ENCODE peak calls at places on chromosomes 6 and 20, in six cellular contexts. One of them, this sample, is unnamed. For H3K4me1, the result is how much of the 10 kb centered on the place peaks cover.

GRCh38 chr20:13661070-13661687 is 22.4 kb upstream of the TASP1 start:
- DNase-seq in CD8-positive, alpha-beta T cell: no peak
- DNase-seq in stomach: no peak
- DNase-seq in aorta: no peak
- DNase-seq in H9: no peak
- DNase-seq in breast epithelium: no peak
- DNase-seq in this sample: no peak

GRCh38 chr20:48959902-48960550 is 38.5 kb downstream of the ARFGEF2 start:
- DNase-seq in CD8-positive, alpha-beta T cell: no peak
- DNase-seq in stomach: no peak
- DNase-seq in aorta: no peak
- DNase-seq in H9: no peak
- DNase-seq in breast epithelium: no peak
- DNase-seq in this sample: peak

GRCh38 chr20:1663917-1664316 is 6.3 kb upstream of the SIRPG start:
- DNase-seq in CD8-positive, alpha-beta T cell: peak
- DNase-seq in stomach: no peak
- DNase-seq in aorta: no peak
- DNase-seq in H9: no peak
- DNase-seq in breast epithelium: no peak
- DNase-seq in this sample: peak

GRCh38 chr6:51743999-51744398 is 343.4 kb downstream of the PKHD1 start:
- DNase-seq in CD8-positive, alpha-beta T cell: no peak
- DNase-seq in stomach: no peak
- DNase-seq in aorta: no peak
- DNase-seq in H9: no peak
- DNase-seq in breast epithelium: no peak
- DNase-seq in this sample: no peak

GRCh38 chr20:58880994-58881752 is 28.7 kb downstream of the GNAS start:
- DNase-seq in CD8-positive, alpha-beta T cell: no peak
- DNase-seq in stomach: no peak
- DNase-seq in aorta: no peak
- DNase-seq in H9: no peak
- DNase-seq in breast epithelium: no peak
- DNase-seq in this sample: peak

GRCh38 chr20:37426106-37426505 is 80.2 kb downstream of the SRC start:
- DNase-seq in CD8-positive, alpha-beta T cell: no peak
- DNase-seq in stomach: no peak
- DNase-seq in aorta: no peak
- DNase-seq in H9: no peak
- DNase-seq in breast epithelium: no peak
- DNase-seq in this sample: no peak

GRCh38 chr6:108744996-108745395 is 103.2 kb upstream of the ARMC2 start:
- DNase-seq in CD8-positive, alpha-beta T cell: no peak
- DNase-seq in stomach: no peak
- DNase-seq in aorta: no peak
- DNase-seq in H9: no peak
- DNase-seq in breast epithelium: no peak
- DNase-seq in this sample: no peak

GRCh38 chr6:45590225-45590624 is 212.5 kb upstream of the SUPT3H start:
- DNase-seq in CD8-positive, alpha-beta T cell: no peak
- DNase-seq in stomach: no peak
- DNase-seq in aorta: no peak
- DNase-seq in H9: no peak
- DNase-seq in breast epithelium: no peak
- DNase-seq in this sample: peak

GRCh38 chr6:43053545-43054205 is at the start of gene CUL7:
- DNase-seq in CD8-positive, alpha-beta T cell: peak
- DNase-seq in stomach: peak
- DNase-seq in aorta: peak
- DNase-seq in H9: peak
- DNase-seq in breast epithelium: peak
- DNase-seq in this sample: peak

GRCh38 chr20:46299078-46299477 is 9.2 kb downstream of the CDH22 start:
- DNase-seq in CD8-positive, alpha-beta T cell: no peak
- DNase-seq in stomach: peak
- DNase-seq in aorta: no peak
- DNase-seq in H9: no peak
- DNase-seq in breast epithelium: no peak
- DNase-seq in this sample: no peak

DNA sequence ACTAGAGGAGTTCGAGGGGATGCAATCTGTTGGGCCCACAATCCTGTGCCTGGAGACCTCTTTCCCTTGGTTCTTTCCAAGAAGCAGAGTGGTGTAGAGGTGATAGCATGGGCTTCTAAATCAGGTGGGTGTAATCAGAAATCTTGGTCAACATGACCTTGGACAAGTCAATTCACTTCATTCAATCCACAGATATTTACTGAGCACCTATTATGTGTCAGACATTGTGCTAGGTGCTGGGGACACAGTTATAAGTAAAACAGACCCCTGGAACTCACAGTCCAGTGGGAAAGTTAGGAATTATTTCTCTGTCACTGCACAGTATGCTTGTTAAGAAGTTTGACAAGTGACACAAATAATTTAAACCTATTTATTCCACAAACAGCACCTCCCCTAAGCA is 3.3 kb upstream of the E2F1 start:
- DNase-seq in CD8-positive, alpha-beta T cell: no peak
- DNase-seq in stomach: no peak
- DNase-seq in aorta: no peak
- DNase-seq in H9: no peak
- DNase-seq in breast epithelium: no peak
- DNase-seq in this sample: no peak
- H3K4me1 ChIP-seq in CD8-positive, alpha-beta T cell: under half
- H3K4me1 ChIP-seq in stomach: under half
- H3K4me1 ChIP-seq in aorta: under half
- H3K4me1 ChIP-seq in H9: under half
- H3K4me1 ChIP-seq in breast epithelium: under half
- H3K4me1 ChIP-seq in this sample: under half

GRCh38 chr6:24888967-24889366 is 46.8 kb downstream of the RIPOR2 start:
- DNase-seq in CD8-positive, alpha-beta T cell: no peak
- DNase-seq in stomach: no peak
- DNase-seq in aorta: no peak
- DNase-seq in H9: no peak
- DNase-seq in breast epithelium: no peak
- DNase-seq in this sample: no peak
- H3K27ac ChIP-seq in CD8-positive, alpha-beta T cell: no peak
- H3K27ac ChIP-seq in stomach: no peak
- H3K27ac ChIP-seq in aorta: no peak
- H3K27ac ChIP-seq in H9: no peak
- H3K27ac ChIP-seq in breast epithelium: no peak
- H3K27ac ChIP-seq in this sample: no peak

GRCh38 chr6:7154341-7155139 is 46.8 kb downstream of the RREB1 start:
- DNase-seq in CD8-positive, alpha-beta T cell: no peak
- DNase-seq in stomach: no peak
- DNase-seq in aorta: no peak
- DNase-seq in H9: no peak
- DNase-seq in breast epithelium: no peak
- DNase-seq in this sample: no peak

GRCh38 chr6:7156666-7157278 is 49.0 kb downstream of the RREB1 start:
- DNase-seq in CD8-positive, alpha-beta T cell: no peak
- DNase-seq in stomach: no peak
- DNase-seq in aorta: peak
- DNase-seq in H9: no peak
- DNase-seq in breast epithelium: no peak
- DNase-seq in this sample: peak

GRCh38 chr6:7157752-7158616 is 50.2 kb downstream of the RREB1 start:
- DNase-seq in CD8-positive, alpha-beta T cell: no peak
- DNase-seq in stomach: no peak
- DNase-seq in aorta: no peak
- DNase-seq in H9: no peak
- DNase-seq in breast epithelium: no peak
- DNase-seq in this sample: peak

GRCh38 chr6:7153807-7154206 is 46.0 kb downstream of the RREB1 start:
- DNase-seq in CD8-positive, alpha-beta T cell: no peak
- DNase-seq in stomach: no peak
- DNase-seq in aorta: no peak
- DNase-seq in H9: no peak
- DNase-seq in breast epithelium: no peak
- DNase-seq in this sample: no peak

DNA sequence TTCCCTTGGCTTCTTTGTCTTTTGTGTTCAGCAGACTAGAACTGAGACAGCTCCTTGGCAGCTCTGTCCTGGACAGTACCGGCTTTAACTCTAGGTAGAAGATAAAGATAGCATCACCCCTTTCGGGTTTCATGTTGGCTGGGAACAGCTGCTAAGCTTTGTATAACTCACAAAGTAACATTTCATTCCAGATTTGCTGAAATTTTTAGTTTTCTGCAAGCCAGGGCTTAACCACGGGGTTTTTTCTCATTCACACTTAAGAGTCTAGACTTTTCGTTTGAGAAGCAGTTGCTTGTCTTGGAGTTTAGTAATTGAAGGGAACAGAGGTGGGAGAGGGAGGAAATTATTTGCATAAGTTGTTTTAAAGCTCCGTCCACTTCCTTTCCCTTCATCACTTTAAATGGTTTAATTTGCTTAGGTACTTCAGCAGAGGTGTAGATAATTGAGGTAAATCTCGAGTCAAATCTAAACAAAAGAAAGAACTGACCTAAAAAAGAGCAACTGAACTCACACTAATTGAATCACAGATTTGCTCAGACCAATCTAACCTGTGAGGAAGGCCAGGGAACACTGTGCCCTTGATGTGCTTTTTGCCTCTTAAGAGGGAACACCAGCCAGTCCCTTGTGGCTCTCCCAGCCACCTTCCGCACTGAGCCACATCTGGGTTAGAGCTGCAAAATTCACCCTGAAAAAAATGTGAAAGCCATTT is 48.3 kb downstream of the RREB1 start:
- DNase-seq in CD8-positive, alpha-beta T cell: no peak
- DNase-seq in stomach: no peak
- DNase-seq in aorta: no peak
- DNase-seq in H9: no peak
- DNase-seq in breast epithelium: no peak
- DNase-seq in this sample: peak
- H3K4me1 ChIP-seq in CD8-positive, alpha-beta T cell: under half
- H3K4me1 ChIP-seq in stomach: half or more
- H3K4me1 ChIP-seq in aorta: under half
- H3K4me1 ChIP-seq in H9: under half
- H3K4me1 ChIP-seq in breast epithelium: under half
- H3K4me1 ChIP-seq in this sample: half or more

DNA sequence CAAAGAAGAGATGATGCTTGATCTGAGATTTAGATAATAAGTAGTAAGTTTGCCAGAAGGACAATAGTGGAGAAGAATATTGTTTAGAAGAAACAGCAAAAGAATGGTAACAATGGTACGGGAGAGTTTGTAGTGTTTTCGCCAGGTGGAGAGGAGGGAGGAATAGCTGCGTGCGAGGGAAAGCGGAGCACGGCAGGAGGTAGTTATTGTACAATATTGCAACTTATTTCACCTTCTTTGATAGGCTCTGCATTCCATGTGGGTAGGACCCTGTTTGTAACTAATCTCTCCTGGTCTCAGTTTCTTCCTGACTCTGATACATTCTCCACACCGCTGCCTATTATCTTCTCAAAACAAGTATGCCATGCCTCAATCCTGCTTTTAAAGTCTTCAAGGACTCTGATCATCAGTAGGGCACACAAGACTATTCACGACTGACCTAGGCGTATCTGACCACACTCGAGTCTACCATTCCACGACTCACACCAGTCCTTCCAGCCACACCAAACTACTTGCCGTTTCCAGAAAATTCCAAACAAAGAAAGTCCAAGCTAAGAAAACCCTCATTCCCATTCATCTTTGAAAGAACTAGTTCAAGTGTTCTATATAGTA is 1.1 kb downstream of the PPIL4 start:
- DNase-seq in CD8-positive, alpha-beta T cell: no peak
- DNase-seq in stomach: no peak
- DNase-seq in aorta: no peak
- DNase-seq in H9: no peak
- DNase-seq in breast epithelium: no peak
- DNase-seq in this sample: no peak
- H3K27ac ChIP-seq in CD8-positive, alpha-beta T cell: peak
- H3K27ac ChIP-seq in stomach: peak
- H3K27ac ChIP-seq in aorta: peak
- H3K27ac ChIP-seq in H9: no peak
- H3K27ac ChIP-seq in breast epithelium: peak
- H3K27ac ChIP-seq in this sample: peak

GRCh38 chr20:47740225-47741184 is 44.8 kb downstream of the SULF2 start:
- DNase-seq in CD8-positive, alpha-beta T cell: no peak
- DNase-seq in stomach: no peak
- DNase-seq in aorta: peak
- DNase-seq in H9: peak
- DNase-seq in breast epithelium: no peak
- DNase-seq in this sample: no peak
- H3K4me1 ChIP-seq in CD8-positive, alpha-beta T cell: under half
- H3K4me1 ChIP-seq in stomach: under half
- H3K4me1 ChIP-seq in aorta: under half
- H3K4me1 ChIP-seq in H9: under half
- H3K4me1 ChIP-seq in breast epithelium: under half
- H3K4me1 ChIP-seq in this sample: under half

DNA sequence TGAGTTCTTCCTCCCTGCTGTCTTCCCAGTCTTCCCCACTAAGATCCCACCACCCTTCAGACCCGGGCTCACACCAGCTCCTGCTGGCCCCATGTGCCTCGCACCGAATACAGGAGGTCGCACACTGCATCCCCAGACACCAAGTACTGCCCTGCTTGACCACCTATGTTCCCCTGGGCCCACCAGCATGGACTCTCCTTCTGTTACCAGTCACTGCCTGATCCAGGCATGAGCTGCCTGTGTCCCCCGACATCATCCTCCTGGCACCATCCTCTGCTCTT is 285.3 kb upstream of the TAB2 start:
- DNase-seq in CD8-positive, alpha-beta T cell: no peak
- DNase-seq in stomach: no peak
- DNase-seq in aorta: no peak
- DNase-seq in H9: no peak
- DNase-seq in breast epithelium: no peak
- DNase-seq in this sample: no peak
- H3K27ac ChIP-seq in CD8-positive, alpha-beta T cell: no peak
- H3K27ac ChIP-seq in stomach: peak
- H3K27ac ChIP-seq in aorta: peak
- H3K27ac ChIP-seq in H9: no peak
- H3K27ac ChIP-seq in breast epithelium: peak
- H3K27ac ChIP-seq in this sample: peak

GRCh38 chr6:139372326-139373153 is 1.9 kb downstream of the CITED2 start:
- DNase-seq in CD8-positive, alpha-beta T cell: no peak
- DNase-seq in stomach: no peak
- DNase-seq in aorta: no peak
- DNase-seq in H9: no peak
- DNase-seq in breast epithelium: no peak
- DNase-seq in this sample: peak
- H3K4me1 ChIP-seq in CD8-positive, alpha-beta T cell: under half
- H3K4me1 ChIP-seq in stomach: half or more
- H3K4me1 ChIP-seq in aorta: under half
- H3K4me1 ChIP-seq in H9: under half
- H3K4me1 ChIP-seq in breast epithelium: under half
- H3K4me1 ChIP-seq in this sample: under half